ENCODE peak calls at places on chromosomes 1 and 21, in seven cellular contexts. One of them, this sample, is unnamed.

GRCh38 chr1:84168783-84169182 is 24.7 kb downstream of the PRKACB start:
- DNase-seq in Peyer's patch: no peak
- DNase-seq in fibroblast of the aortic adventitia: no peak
- DNase-seq in mammary epithelial cell: no peak
- DNase-seq in AG04450: no peak
- DNase-seq in colonic mucosa: no peak
- DNase-seq in osteocyte: no peak
- DNase-seq in this sample: no peak

GRCh38 chr1:207335695-207336363 is 14.4 kb downstream of the CD55 start:
- DNase-seq in Peyer's patch: no peak
- DNase-seq in fibroblast of the aortic adventitia: no peak
- DNase-seq in mammary epithelial cell: peak; percentile 63
- DNase-seq in AG04450: no peak
- DNase-seq in colonic mucosa: no peak
- DNase-seq in osteocyte: no peak
- DNase-seq in this sample: no peak

GRCh38 chr1:233673947-233674431 is 60.1 kb downstream of the KCNK1 start:
- DNase-seq in Peyer's patch: no peak
- DNase-seq in fibroblast of the aortic adventitia: no peak
- DNase-seq in mammary epithelial cell: no peak
- DNase-seq in AG04450: no peak
- DNase-seq in colonic mucosa: no peak
- DNase-seq in osteocyte: no peak
- DNase-seq in this sample: no peak

GRCh38 chr1:246035060-246035531 is 472.0 kb downstream of the SMYD3 start:
- DNase-seq in Peyer's patch: no peak
- DNase-seq in fibroblast of the aortic adventitia: no peak
- DNase-seq in mammary epithelial cell: peak; percentile 5
- DNase-seq in AG04450: no peak
- DNase-seq in colonic mucosa: no peak
- DNase-seq in osteocyte: no peak
- DNase-seq in this sample: no peak

GRCh38 chr1:224429616-224430015 is 5.0 kb downstream of the WDR26 start:
- DNase-seq in Peyer's patch: no peak
- DNase-seq in fibroblast of the aortic adventitia: no peak
- DNase-seq in mammary epithelial cell: no peak
- DNase-seq in AG04450: no peak
- DNase-seq in colonic mucosa: no peak
- DNase-seq in osteocyte: no peak
- DNase-seq in this sample: no peak

GRCh38 chr1:63701187-63701586 is 72.6 kb upstream of the ROR1 start:
- DNase-seq in Peyer's patch: no peak
- DNase-seq in fibroblast of the aortic adventitia: no peak
- DNase-seq in mammary epithelial cell: no peak
- DNase-seq in AG04450: no peak
- DNase-seq in colonic mucosa: peak; percentile 76
- DNase-seq in osteocyte: no peak
- DNase-seq in this sample: no peak

GRCh38 chr1:84720275-84720780 is 30.1 kb upstream of the SSX2IP start:
- DNase-seq in Peyer's patch: no peak
- DNase-seq in fibroblast of the aortic adventitia: no peak
- DNase-seq in mammary epithelial cell: no peak
- DNase-seq in AG04450: no peak
- DNase-seq in colonic mucosa: no peak
- DNase-seq in osteocyte: no peak
- DNase-seq in this sample: peak; percentile 43

GRCh38 chr1:207805841-207806421 is 54.1 kb downstream of the CD46 start:
- DNase-seq in Peyer's patch: no peak
- DNase-seq in fibroblast of the aortic adventitia: peak; percentile 97
- DNase-seq in mammary epithelial cell: peak; percentile 91
- DNase-seq in AG04450: peak; percentile 85
- DNase-seq in colonic mucosa: no peak
- DNase-seq in osteocyte: peak; percentile 64
- DNase-seq in this sample: peak; percentile 60

GRCh38 chr1:156823210-156823790 is 6.7 kb upstream of the SH2D2A start:
- DNase-seq in Peyer's patch: no peak
- DNase-seq in fibroblast of the aortic adventitia: no peak
- DNase-seq in mammary epithelial cell: no peak
- DNase-seq in AG04450: no peak
- DNase-seq in colonic mucosa: no peak
- DNase-seq in osteocyte: no peak
- DNase-seq in this sample: no peak

GRCh38 chr21:17859661-17860060 is 40.5 kb upstream of the C21orf91 start:
- DNase-seq in Peyer's patch: no peak
- DNase-seq in fibroblast of the aortic adventitia: no peak
- DNase-seq in mammary epithelial cell: no peak
- DNase-seq in AG04450: no peak
- DNase-seq in colonic mucosa: no peak
- DNase-seq in osteocyte: no peak
- DNase-seq in this sample: no peak

GRCh38 chr1:25473653-25474225 is 43.0 kb downstream of the MACO1 start:
- DNase-seq in Peyer's patch: no peak
- DNase-seq in fibroblast of the aortic adventitia: no peak
- DNase-seq in mammary epithelial cell: no peak
- DNase-seq in AG04450: no peak
- DNase-seq in colonic mucosa: no peak
- DNase-seq in osteocyte: no peak
- DNase-seq in this sample: no peak

GRCh38 chr21:38806942-38807284 is 1.2 kb downstream of the ETS2 start:
- DNase-seq in Peyer's patch: no peak
- DNase-seq in fibroblast of the aortic adventitia: peak; percentile 53
- DNase-seq in mammary epithelial cell: no peak
- DNase-seq in AG04450: no peak
- DNase-seq in colonic mucosa: no peak
- DNase-seq in osteocyte: no peak
- DNase-seq in this sample: no peak

GRCh38 chr1:67264899-67265298 is 42.8 kb upstream of the IL12RB2 start:
- DNase-seq in Peyer's patch: no peak
- DNase-seq in fibroblast of the aortic adventitia: no peak
- DNase-seq in mammary epithelial cell: no peak
- DNase-seq in AG04450: no peak
- DNase-seq in colonic mucosa: no peak
- DNase-seq in osteocyte: no peak
- DNase-seq in this sample: no peak

GRCh38 chr21:36627242-36627641 is 71.7 kb upstream of the SIM2 start:
- DNase-seq in Peyer's patch: no peak
- DNase-seq in fibroblast of the aortic adventitia: peak; percentile 49
- DNase-seq in mammary epithelial cell: peak; percentile 33
- DNase-seq in AG04450: no peak
- DNase-seq in colonic mucosa: no peak
- DNase-seq in osteocyte: no peak
- DNase-seq in this sample: no peak

GRCh38 chr1:16720403-16721223 is 19.7 kb upstream of the RNU1-4 start:
- DNase-seq in Peyer's patch: peak; percentile 53
- DNase-seq in fibroblast of the aortic adventitia: no peak
- DNase-seq in mammary epithelial cell: peak; percentile 0
- DNase-seq in AG04450: no peak
- DNase-seq in colonic mucosa: no peak
- DNase-seq in osteocyte: no peak
- DNase-seq in this sample: no peak

GRCh38 chr1:206909167-206909882 is 12.1 kb downstream of the IL24 start:
- DNase-seq in Peyer's patch: peak; percentile 79
- DNase-seq in fibroblast of the aortic adventitia: no peak
- DNase-seq in mammary epithelial cell: peak; percentile 77
- DNase-seq in AG04450: no peak
- DNase-seq in colonic mucosa: peak; percentile 84
- DNase-seq in osteocyte: no peak
- DNase-seq in this sample: no peak

GRCh38 chr1:165930961-165931360 is 103.5 kb downstream of the UCK2 start:
- DNase-seq in Peyer's patch: no peak
- DNase-seq in fibroblast of the aortic adventitia: no peak
- DNase-seq in mammary epithelial cell: no peak
- DNase-seq in AG04450: no peak
- DNase-seq in colonic mucosa: no peak
- DNase-seq in osteocyte: no peak
- DNase-seq in this sample: no peak

GRCh38 chr1:172446547-172446946 is 2.7 kb upstream of the PIGC start:
- DNase-seq in Peyer's patch: no peak
- DNase-seq in fibroblast of the aortic adventitia: no peak
- DNase-seq in mammary epithelial cell: no peak
- DNase-seq in AG04450: no peak
- DNase-seq in colonic mucosa: no peak
- DNase-seq in osteocyte: no peak
- DNase-seq in this sample: no peak

GRCh38 chr21:25512095-25513086 is 94.9 kb downstream of the MRPL39 start:
- DNase-seq in Peyer's patch: no peak
- DNase-seq in fibroblast of the aortic adventitia: no peak
- DNase-seq in mammary epithelial cell: no peak
- DNase-seq in AG04450: no peak
- DNase-seq in colonic mucosa: peak; percentile 19
- DNase-seq in osteocyte: no peak
- DNase-seq in this sample: no peak

GRCh38 chr1:159916240-159917051 is 8.9 kb downstream of the TAGLN2 start:
- DNase-seq in Peyer's patch: no peak
- DNase-seq in fibroblast of the aortic adventitia: peak; percentile 96
- DNase-seq in mammary epithelial cell: peak; percentile 43
- DNase-seq in AG04450: no peak
- DNase-seq in colonic mucosa: no peak
- DNase-seq in osteocyte: no peak
- DNase-seq in this sample: peak; percentile 92

GRCh38 chr1:84973493-84974334 is 23.2 kb downstream of the MCOLN2 start:
- DNase-seq in Peyer's patch: no peak
- DNase-seq in fibroblast of the aortic adventitia: peak; percentile 15
- DNase-seq in mammary epithelial cell: no peak
- DNase-seq in AG04450: no peak
- DNase-seq in colonic mucosa: no peak
- DNase-seq in osteocyte: no peak
- DNase-seq in this sample: no peak

GRCh38 chr1:89622895-89623294 is 10.0 kb upstream of the LRRC8C start:
- DNase-seq in Peyer's patch: no peak
- DNase-seq in fibroblast of the aortic adventitia: no peak
- DNase-seq in mammary epithelial cell: no peak
- DNase-seq in AG04450: no peak
- DNase-seq in colonic mucosa: no peak
- DNase-seq in osteocyte: no peak
- DNase-seq in this sample: no peak
- TF ChIP-seq CTCF in Peyer's patch: no peak
- TF ChIP-seq CTCF in fibroblast of the aortic adventitia: peak; percentile 25
- TF ChIP-seq CTCF in mammary epithelial cell: peak; percentile 37
- TF ChIP-seq CTCF in AG04450: peak; percentile 41
- TF ChIP-seq CTCF in colonic mucosa: no peak
- TF ChIP-seq CTCF in osteocyte: peak; percentile 20
- TF ChIP-seq CTCF in this sample: no peak

GRCh38 chr21:31136891-31137290 is 98.6 kb upstream of the KRTAP19-8 start:
- DNase-seq in Peyer's patch: no peak
- DNase-seq in fibroblast of the aortic adventitia: peak; percentile 23
- DNase-seq in mammary epithelial cell: no peak
- DNase-seq in AG04450: peak; percentile 7
- DNase-seq in colonic mucosa: no peak
- DNase-seq in osteocyte: no peak
- DNase-seq in this sample: no peak
- TF ChIP-seq CTCF in Peyer's patch: no peak
- TF ChIP-seq CTCF in fibroblast of the aortic adventitia: no peak
- TF ChIP-seq CTCF in mammary epithelial cell: no peak
- TF ChIP-seq CTCF in AG04450: no peak
- TF ChIP-seq CTCF in colonic mucosa: no peak
- TF ChIP-seq CTCF in osteocyte: no peak
- TF ChIP-seq CTCF in this sample: no peak

GRCh38 chr1:197778326-197778922 is 3.1 kb upstream of the DENND1B start:
- DNase-seq in Peyer's patch: no peak
- DNase-seq in fibroblast of the aortic adventitia: no peak
- DNase-seq in mammary epithelial cell: no peak
- DNase-seq in AG04450: no peak
- DNase-seq in colonic mucosa: no peak
- DNase-seq in osteocyte: no peak
- DNase-seq in this sample: no peak

GRCh38 chr1:197774691-197775281 is 494 bp downstream of the DENND1B start:
- DNase-seq in Peyer's patch: no peak
- DNase-seq in fibroblast of the aortic adventitia: peak; percentile 42
- DNase-seq in mammary epithelial cell: peak; percentile 36
- DNase-seq in AG04450: no peak
- DNase-seq in colonic mucosa: peak; percentile 49
- DNase-seq in osteocyte: no peak
- DNase-seq in this sample: no peak

GRCh38 chr1:197776348-197777082 is 1.2 kb upstream of the DENND1B start:
- DNase-seq in Peyer's patch: no peak
- DNase-seq in fibroblast of the aortic adventitia: peak; percentile 79
- DNase-seq in mammary epithelial cell: peak; percentile 89
- DNase-seq in AG04450: no peak
- DNase-seq in colonic mucosa: no peak
- DNase-seq in osteocyte: no peak
- DNase-seq in this sample: peak; percentile 62

GRCh38 chr1:197773856-197774255 is 1.4 kb downstream of the DENND1B start:
- DNase-seq in Peyer's patch: no peak
- DNase-seq in fibroblast of the aortic adventitia: peak; percentile 20
- DNase-seq in mammary epithelial cell: no peak
- DNase-seq in AG04450: no peak
- DNase-seq in colonic mucosa: no peak
- DNase-seq in osteocyte: no peak
- DNase-seq in this sample: no peak

GRCh38 chr1:197775282-197776262 is at the start of gene DENND1B:
- DNase-seq in Peyer's patch: peak; percentile 92
- DNase-seq in fibroblast of the aortic adventitia: peak; percentile 43
- DNase-seq in mammary epithelial cell: peak; percentile 69
- DNase-seq in AG04450: no peak
- DNase-seq in colonic mucosa: peak; percentile 87
- DNase-seq in osteocyte: peak; percentile 85
- DNase-seq in this sample: peak; percentile 52
- TF ChIP-seq CTCF in Peyer's patch: peak; percentile 50
- TF ChIP-seq CTCF in fibroblast of the aortic adventitia: no peak
- TF ChIP-seq CTCF in mammary epithelial cell: peak; percentile 22
- TF ChIP-seq CTCF in AG04450: no peak
- TF ChIP-seq CTCF in colonic mucosa: no peak
- TF ChIP-seq CTCF in osteocyte: no peak
- TF ChIP-seq CTCF in this sample: peak; percentile 2

GRCh38 chr1:3482590-3482899 is 28.1 kb downstream of the ARHGEF16 start:
- DNase-seq in Peyer's patch: no peak
- DNase-seq in fibroblast of the aortic adventitia: no peak
- DNase-seq in mammary epithelial cell: no peak
- DNase-seq in AG04450: no peak
- DNase-seq in colonic mucosa: no peak
- DNase-seq in osteocyte: no peak
- DNase-seq in this sample: no peak

GRCh38 chr1:3483380-3483779 is 28.9 kb downstream of the ARHGEF16 start:
- DNase-seq in Peyer's patch: no peak
- DNase-seq in fibroblast of the aortic adventitia: no peak
- DNase-seq in mammary epithelial cell: no peak
- DNase-seq in AG04450: no peak
- DNase-seq in colonic mucosa: no peak
- DNase-seq in osteocyte: no peak
- DNase-seq in this sample: no peak

GRCh38 chr1:3481836-3482589 is 27.5 kb downstream of the ARHGEF16 start:
- DNase-seq in Peyer's patch: peak; percentile 75
- DNase-seq in fibroblast of the aortic adventitia: peak; percentile 43
- DNase-seq in mammary epithelial cell: peak; percentile 66
- DNase-seq in AG04450: no peak
- DNase-seq in colonic mucosa: no peak
- DNase-seq in osteocyte: no peak
- DNase-seq in this sample: no peak

GRCh38 chr1:3483801-3484444 is 29.5 kb downstream of the ARHGEF16 start:
- DNase-seq in Peyer's patch: peak; percentile 78
- DNase-seq in fibroblast of the aortic adventitia: no peak
- DNase-seq in mammary epithelial cell: no peak
- DNase-seq in AG04450: no peak
- DNase-seq in colonic mucosa: peak; percentile 67
- DNase-seq in osteocyte: no peak
- DNase-seq in this sample: no peak

DNA sequence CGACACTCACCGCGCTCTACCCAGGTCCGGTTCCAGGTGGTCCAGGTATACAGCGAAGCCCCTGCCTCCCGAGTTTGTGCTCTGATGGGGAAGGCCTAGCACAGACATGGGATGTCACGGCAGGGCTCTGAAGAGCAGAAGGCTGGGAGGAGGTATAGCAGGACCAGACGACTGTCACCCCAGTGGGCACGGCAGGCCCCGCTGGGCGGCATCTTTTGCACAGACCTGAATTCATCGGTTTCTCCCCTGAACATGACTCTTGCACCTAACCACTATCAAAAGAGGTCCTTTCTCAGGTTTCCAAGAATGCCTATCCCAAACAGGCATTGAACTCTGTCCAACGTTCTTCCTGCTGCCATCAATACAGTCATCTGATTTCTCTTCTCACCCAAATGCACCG is 30.6 kb downstream of the ARHGEF16 start:
- DNase-seq in Peyer's patch: no peak
- DNase-seq in fibroblast of the aortic adventitia: no peak
- DNase-seq in mammary epithelial cell: no peak
- DNase-seq in AG04450: no peak
- DNase-seq in colonic mucosa: no peak
- DNase-seq in osteocyte: no peak
- DNase-seq in this sample: no peak
- TF ChIP-seq CTCF in Peyer's patch: no peak
- TF ChIP-seq CTCF in fibroblast of the aortic adventitia: no peak
- TF ChIP-seq CTCF in mammary epithelial cell: no peak
- TF ChIP-seq CTCF in AG04450: no peak
- TF ChIP-seq CTCF in colonic mucosa: no peak
- TF ChIP-seq CTCF in osteocyte: no peak
- TF ChIP-seq CTCF in this sample: no peak